ENCODE peak calls at places on chromosomes 16 and 17, in nine cellular contexts. O is upper lobe of right lung, F is fibroblast of lung, T is GM13977, I is mesothelial cell of epicardium, J is ovary, S is neural progenitor cell, E is kidney epithelial cell, X is BJ. K is an unnamed sample.

GRCh38 chr16:72739577-72739976 is 308.4 kb downstream of the ZFHX3 start:
- DNase-seq in O (no peak), F (peak), T (no peak), I (no peak), J (no peak), S (no peak), E (peak), X (peak), K (peak)

GRCh38 chr17:58991718-58992331 is 114.9 kb downstream of the TRIM37 start:
- DNase-seq in O (no peak), F (peak), T (peak), I (no peak), J (no peak), S (no peak), E (peak), X (peak), K (peak)

GRCh38 chr17:81252336-81253329 is 13.5 kb downstream of the NDUFAF8 start:
- DNase-seq in O (no peak), F (no peak), T (no peak), I (no peak), J (no peak), S (no peak), E (no peak), X (no peak), K (no peak)

GRCh38 chr16:77335652-77336234 is 99.1 kb downstream of the ADAMTS18 start:
- DNase-seq in O (no peak), F (no peak), T (no peak), I (no peak), J (no peak), S (peak), E (no peak), X (no peak), K (no peak)

GRCh38 chr17:11282586-11282985 is 41.6 kb downstream of the SHISA6 start:
- DNase-seq in O (no peak), F (no peak), T (no peak), I (no peak), J (no peak), S (no peak), E (no peak), X (no peak), K (no peak)

GRCh38 chr16:14528306-14528948 is 101.6 kb downstream of the PARN start:
- DNase-seq in O (no peak), F (no peak), T (no peak), I (no peak), J (no peak), S (no peak), E (no peak), X (no peak), K (no peak)

GRCh38 chr17:80251966-80252365 is 8.7 kb upstream of the RNF213 start:
- DNase-seq in O (no peak), F (no peak), T (no peak), I (no peak), J (no peak), S (no peak), E (no peak), X (no peak), K (no peak)

GRCh38 chr16:12582696-12583095 is 221.0 kb downstream of the CPPED1 start:
- DNase-seq in O (no peak), F (no peak), T (no peak), I (no peak), J (no peak), S (no peak), E (no peak), X (no peak), K (no peak)

GRCh38 chr16:11560701-11561439 is 25.8 kb downstream of the LITAF start:
- DNase-seq in O (peak), F (peak), T (no peak), I (no peak), J (peak), S (peak), E (no peak), X (peak), K (no peak)

GRCh38 chr16:4700380-4700996 is 7.1 kb downstream of the NUDT16L1 start:
- DNase-seq in O (no peak), F (no peak), T (no peak), I (no peak), J (no peak), S (no peak), E (no peak), X (no peak), K (no peak)

GRCh38 chr17:9529033-9529748 is 46.4 kb downstream of the STX8 start:
- DNase-seq in O (no peak), F (peak), T (peak), I (no peak), J (no peak), S (peak), E (no peak), X (no peak), K (no peak)

GRCh38 chr17:81831563-81831956 is 1.5 kb downstream of the MCRIP1 start:
- DNase-seq in O (no peak), F (no peak), T (no peak), I (no peak), J (no peak), S (no peak), E (no peak), X (no peak), K (no peak)

GRCh38 chr16:27238591-27238990 is 30.0 kb downstream of the NSMCE1 start:
- DNase-seq in O (peak), F (no peak), T (no peak), I (no peak), J (no peak), S (no peak), E (no peak), X (no peak), K (no peak)

GRCh38 chr17:67779098-67779672 is 46.1 kb upstream of the BPTF start:
- DNase-seq in O (peak), F (peak), T (peak), I (no peak), J (peak), S (peak), E (no peak), X (peak), K (no peak)

GRCh38 chr17:18262111-18262510 is 1.6 kb downstream of the MIEF2 start:
- DNase-seq in O (no peak), F (no peak), T (no peak), I (no peak), J (no peak), S (no peak), E (no peak), X (no peak), K (no peak)

GRCh38 chr16:35711435-35711834 is 2252.0 kb downstream of the TP53TG3F start:
- DNase-seq in O (no peak), F (no peak), T (no peak), I (peak), J (no peak), S (no peak), E (no peak), X (no peak), K (no peak)

GRCh38 chr16:35713762-35714650 is 2254.6 kb downstream of the TP53TG3F start:
- DNase-seq in O (no peak), F (no peak), T (no peak), I (no peak), J (no peak), S (no peak), E (no peak), X (no peak), K (no peak)

GRCh38 chr16:35711958-35712357 is 2252.5 kb downstream of the TP53TG3F start:
- DNase-seq in O (no peak), F (no peak), T (no peak), I (peak), J (no peak), S (no peak), E (no peak), X (no peak), K (no peak)

GRCh38 chr16:35714665-35715064 is 2255.3 kb downstream of the TP53TG3F start:
- DNase-seq in O (no peak), F (no peak), T (no peak), I (no peak), J (no peak), S (no peak), E (no peak), X (no peak), K (no peak)
- TF ChIP-seq CTCF in O (no peak), F (no peak), T (no peak), I (no peak), J (no peak), S (no peak), E (no peak), X (no peak), K (no peak)

GRCh38 chr16:31200821-31201510 is 1.6 kb downstream of the PYCARD start:
- DNase-seq in O (no peak), F (peak), T (no peak), I (no peak), J (no peak), S (no peak), E (no peak), X (no peak), K (no peak)
- TF ChIP-seq CTCF in O (peak), F (no peak), T (no peak), I (no peak), J (no peak), S (no peak), E (no peak), X (peak), K (no peak)

DNA sequence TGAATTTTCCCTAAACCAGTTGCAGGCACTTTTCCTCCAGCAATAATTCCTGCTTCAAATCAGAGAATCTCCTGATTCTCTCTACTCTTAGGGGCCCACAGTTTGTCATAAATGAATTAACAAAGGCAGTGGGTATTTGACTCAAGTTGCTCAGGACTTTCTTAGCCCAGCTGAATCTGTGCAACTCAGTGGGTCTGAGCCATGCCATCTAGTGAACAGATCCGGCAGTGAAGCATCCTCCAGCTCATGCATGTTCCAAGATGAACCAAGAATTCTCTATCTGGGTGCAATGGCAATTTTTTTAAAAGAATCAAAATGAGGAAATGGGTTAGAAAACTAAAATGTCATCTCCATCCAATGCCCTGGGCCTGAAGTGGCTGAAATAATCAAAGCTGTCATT is 575.2 kb upstream of the CDH11 start:
- DNase-seq in O (no peak), F (no peak), T (no peak), I (no peak), J (no peak), S (peak), E (no peak), X (no peak), K (no peak)
- TF ChIP-seq CTCF in O (no peak), F (peak), T (no peak), I (no peak), J (no peak), S (peak), E (no peak), X (peak), K (no peak)

DNA sequence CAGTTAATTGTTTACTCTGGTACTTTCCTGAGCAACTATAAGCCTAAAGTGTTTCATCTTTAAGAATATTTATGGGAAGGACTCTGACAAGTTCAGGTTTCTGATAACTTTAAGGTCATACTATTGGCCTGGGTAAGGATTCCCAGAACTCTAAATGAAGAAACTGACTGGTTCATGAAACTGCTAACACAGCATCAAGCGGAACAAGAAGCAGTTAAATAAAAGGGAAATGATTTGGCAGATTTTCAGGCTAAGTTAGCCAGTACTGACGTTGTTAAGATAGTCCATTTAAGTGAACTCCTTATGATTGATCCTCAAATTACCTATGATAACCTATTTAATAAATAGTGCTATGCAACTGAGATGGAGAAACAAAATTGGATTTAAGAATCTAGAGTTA is 101.6 kb upstream of the CES5A start:
- DNase-seq in O (no peak), F (no peak), T (no peak), I (no peak), J (no peak), S (no peak), E (no peak), X (no peak), K (no peak)
- TF ChIP-seq CTCF in O (no peak), F (no peak), T (no peak), I (no peak), J (no peak), S (no peak), E (no peak), X (no peak), K (no peak)

DNA sequence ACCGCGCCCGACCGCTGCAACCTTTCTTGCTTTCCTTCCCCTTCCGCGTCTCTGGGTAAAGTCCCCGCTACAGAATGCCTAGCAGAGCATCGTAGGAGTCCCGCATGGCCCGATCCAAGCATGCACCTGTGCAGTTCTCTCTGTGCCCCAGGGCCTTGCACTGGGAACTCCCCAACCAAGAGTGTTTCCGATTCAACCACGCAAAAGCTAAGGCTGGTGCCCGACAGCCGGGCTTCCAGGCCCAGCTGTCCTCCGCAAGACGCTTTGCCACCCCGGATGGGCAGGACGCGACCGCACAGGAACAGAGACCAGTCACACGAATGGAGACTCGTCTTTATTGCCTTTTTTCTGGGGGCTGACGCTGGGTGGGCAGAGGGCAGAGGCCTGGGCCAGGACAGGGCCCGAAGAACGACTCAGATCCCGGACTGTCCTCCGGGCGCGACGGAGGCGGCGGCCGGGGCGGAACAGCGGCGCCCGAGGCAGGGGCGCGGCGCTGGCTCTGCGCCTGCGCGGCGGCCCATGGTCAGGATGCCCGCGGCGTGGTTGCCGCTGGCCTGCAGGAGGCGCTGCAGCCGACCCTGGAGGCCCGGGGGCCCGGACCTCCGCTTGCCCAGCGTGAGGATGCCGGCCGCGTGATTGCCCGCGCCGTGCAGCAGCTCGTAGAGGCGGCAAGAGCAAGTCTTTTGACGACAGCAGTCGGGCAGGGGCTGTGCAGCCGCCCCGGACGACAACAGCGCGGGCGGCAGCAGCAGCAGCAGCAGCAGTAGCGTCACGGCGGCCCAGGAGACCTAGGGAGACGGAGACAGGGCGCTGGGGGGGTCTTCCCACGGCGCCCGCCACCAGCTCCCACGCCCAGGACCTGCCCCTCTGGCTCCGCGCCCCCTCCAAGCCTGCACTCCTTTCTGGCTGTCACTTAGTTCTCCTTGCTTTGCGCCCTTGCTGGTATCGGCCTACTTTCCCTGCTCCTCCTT is 1.2 kb downstream of the HCRT start:
- DNase-seq in O (peak), F (peak), T (peak), I (peak), J (peak), S (peak), E (peak), X (no peak), K (no peak)
- TF ChIP-seq CTCF in O (peak), F (peak), T (peak), I (peak), J (peak), S (peak), E (peak), X (peak), K (peak)

GRCh38 chr17:63445065-63445464 is 1.0 kb downstream of the CYB561 start:
- DNase-seq in O (no peak), F (no peak), T (no peak), I (no peak), J (no peak), S (no peak), E (no peak), X (no peak), K (no peak)

GRCh38 chr17:63447688-63448005 is 1.5 kb upstream of the CYB561 start:
- DNase-seq in O (no peak), F (no peak), T (no peak), I (no peak), J (no peak), S (no peak), E (no peak), X (no peak), K (no peak)

GRCh38 chr17:63446981-63447687 is 1.0 kb upstream of the CYB561 start:
- DNase-seq in O (no peak), F (no peak), T (no peak), I (no peak), J (peak), S (peak), E (no peak), X (no peak), K (no peak)

GRCh38 chr17:63445571-63446217 is 412 bp downstream of the CYB561 start:
- DNase-seq in O (peak), F (no peak), T (peak), I (peak), J (no peak), S (peak), E (no peak), X (no peak), K (no peak)

DNA sequence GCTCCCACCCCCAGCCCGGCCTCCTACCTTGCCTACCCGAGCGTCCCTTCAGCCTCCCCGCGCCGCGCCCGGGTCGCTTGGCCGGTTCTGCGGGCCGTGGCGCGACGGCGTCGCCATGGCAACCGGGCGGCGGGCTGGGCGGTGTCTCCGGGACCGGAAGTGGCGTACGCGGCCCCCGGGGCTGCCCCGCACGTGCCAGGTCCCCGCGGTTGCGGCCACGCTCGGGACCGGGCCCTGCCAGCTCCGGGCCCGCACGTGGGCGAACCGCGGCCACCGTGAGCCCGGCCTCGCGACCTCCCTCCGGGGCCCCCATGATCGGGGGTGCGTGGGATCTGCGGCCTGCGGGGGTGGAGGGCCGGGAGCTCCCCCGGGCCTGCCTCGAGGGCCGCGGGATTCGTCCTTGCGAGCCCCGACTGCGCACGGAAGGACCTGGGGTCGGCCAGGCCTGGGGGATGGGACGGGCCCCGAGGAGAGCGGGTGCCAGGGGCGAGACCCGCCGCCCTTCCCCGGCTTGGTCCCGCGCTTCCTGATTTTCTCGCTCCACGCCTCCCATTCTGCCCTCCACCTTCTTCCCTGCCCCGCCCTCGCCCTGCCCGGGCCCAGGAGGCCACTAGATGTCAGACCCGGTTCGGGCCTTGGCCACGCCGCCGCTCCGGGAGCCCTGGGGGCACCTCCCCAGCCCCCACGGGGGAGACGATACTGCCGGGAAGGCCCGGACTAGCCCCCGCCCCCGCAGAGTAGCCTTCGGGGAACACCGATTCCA is at the start of gene CYB561:
- DNase-seq in O (peak), F (peak), T (peak), I (peak), J (peak), S (peak), E (no peak), X (no peak), K (no peak)
- TF ChIP-seq CTCF in O (peak), F (peak), T (peak), I (no peak), J (no peak), S (no peak), E (peak), X (peak), K (peak)

DNA sequence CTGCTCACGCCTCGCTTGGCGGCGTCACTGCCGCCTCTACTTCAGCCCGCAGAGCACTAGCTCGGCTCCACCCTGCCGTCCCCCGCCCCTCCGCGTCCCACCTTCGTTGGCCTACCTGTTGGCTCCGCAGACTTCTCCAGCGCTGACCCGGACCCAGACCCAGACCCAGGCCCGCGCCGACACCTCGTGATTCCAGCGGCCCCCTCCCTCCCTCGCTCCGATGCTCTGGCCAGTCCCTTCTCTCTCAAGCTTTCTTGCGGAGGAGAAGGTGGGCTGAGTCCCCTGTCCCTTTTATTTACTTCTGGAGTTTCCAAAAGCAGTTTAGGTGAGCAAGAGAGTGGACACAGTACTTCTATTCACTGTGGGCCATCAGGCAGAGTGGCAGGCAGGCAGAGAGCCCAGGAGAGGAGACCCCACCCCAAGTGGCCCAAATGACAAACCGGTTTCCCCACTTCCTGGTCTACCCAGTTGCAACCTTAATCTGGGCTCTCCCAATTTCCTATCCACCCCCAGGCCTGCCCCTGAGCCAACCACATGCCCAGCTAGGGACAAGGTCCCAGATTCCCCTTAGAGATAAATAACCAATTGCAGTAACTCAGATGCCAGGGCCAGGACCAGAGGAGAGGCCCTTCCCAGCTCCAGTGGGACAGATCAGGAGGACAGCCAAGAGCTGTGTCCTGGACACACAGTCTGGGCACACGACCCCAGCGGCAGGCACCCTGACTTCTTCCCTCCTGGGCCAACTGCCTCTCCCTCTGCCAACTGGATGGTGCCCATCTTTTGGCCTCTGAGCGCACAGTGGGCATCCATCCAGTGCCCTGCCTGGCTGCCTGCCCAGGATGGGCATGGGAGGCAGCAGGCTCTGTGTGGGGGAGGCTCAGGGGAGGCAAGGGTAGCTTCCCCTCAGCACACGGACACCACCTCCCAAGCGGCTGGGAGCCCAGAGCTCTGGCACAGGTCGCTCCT is 1.2 kb upstream of the SRCIN1 start:
- DNase-seq in O (no peak), F (no peak), T (no peak), I (no peak), J (no peak), S (no peak), E (no peak), X (no peak), K (no peak)
- TF ChIP-seq CTCF in O (no peak), F (no peak), T (no peak), I (peak), J (no peak), S (no peak), E (no peak), X (no peak), K (no peak)

K was measured in epithelial cell of proximal tubule.